ENCODE peak calls at places on chromosomes 12 and 14, in eight cellular contexts. One of them, this sample, is unnamed.

GRCh38 chr14:29896354-29896768 is 31.3 kb downstream of the PRKD1 start:
- DNase-seq in GM12878: no peak
- DNase-seq in GM23338: no peak
- DNase-seq in Panc1: no peak
- DNase-seq in A549: peak
- DNase-seq in SK-N-SH: no peak
- DNase-seq in HepG2: peak
- DNase-seq in K562: no peak
- DNase-seq in this sample: no peak

GRCh38 chr12:106888348-106888970 is 67.2 kb upstream of the TMEM263 start:
- DNase-seq in GM12878: no peak
- DNase-seq in A549: no peak
- DNase-seq in HepG2: no peak
- DNase-seq in K562: no peak
- DNase-seq in Panc1: no peak
- DNase-seq in GM23338: no peak
- DNase-seq in SK-N-SH: no peak
- DNase-seq in this sample: no peak

GRCh38 chr14:50011242-50011641 is 105.1 kb downstream of the VCPKMT start:
- DNase-seq in K562: no peak
- DNase-seq in A549: no peak
- DNase-seq in GM12878: no peak
- DNase-seq in Panc1: no peak
- DNase-seq in GM23338: no peak
- DNase-seq in HepG2: no peak
- DNase-seq in SK-N-SH: no peak
- DNase-seq in this sample: no peak

GRCh38 chr12:127381681-127382080 is 885.3 kb upstream of the TMEM132C start:
- DNase-seq in GM23338: no peak
- DNase-seq in A549: no peak
- DNase-seq in HepG2: no peak
- DNase-seq in K562: no peak
- DNase-seq in SK-N-SH: no peak
- DNase-seq in GM12878: no peak
- DNase-seq in Panc1: no peak
- DNase-seq in this sample: no peak

GRCh38 chr14:49971156-49972141 is 78.6 kb downstream of the ARF6 start:
- DNase-seq in K562: no peak
- DNase-seq in GM12878: peak
- DNase-seq in A549: no peak
- DNase-seq in SK-N-SH: no peak
- DNase-seq in GM23338: no peak
- DNase-seq in HepG2: no peak
- DNase-seq in Panc1: no peak
- DNase-seq in this sample: no peak

GRCh38 chr14:60485057-60485599 is 735 bp downstream of the C14orf39 start:
- DNase-seq in K562: peak
- DNase-seq in Panc1: no peak
- DNase-seq in A549: no peak
- DNase-seq in GM12878: no peak
- DNase-seq in SK-N-SH: no peak
- DNase-seq in GM23338: peak
- DNase-seq in HepG2: no peak
- DNase-seq in this sample: no peak

GRCh38 chr14:67491741-67492504 is 3.4 kb upstream of the TMEM229B start:
- DNase-seq in K562: no peak
- DNase-seq in HepG2: no peak
- DNase-seq in SK-N-SH: peak
- DNase-seq in A549: no peak
- DNase-seq in GM23338: no peak
- DNase-seq in Panc1: no peak
- DNase-seq in GM12878: no peak
- DNase-seq in this sample: no peak

GRCh38 chr12:82069931-82070514 is 288.2 kb downstream of the CCDC59 start:
- DNase-seq in K562: no peak
- DNase-seq in GM23338: peak
- DNase-seq in Panc1: no peak
- DNase-seq in A549: no peak
- DNase-seq in GM12878: no peak
- DNase-seq in HepG2: no peak
- DNase-seq in SK-N-SH: no peak
- DNase-seq in this sample: no peak

GRCh38 chr12:112590281-112590680 is 171.5 kb downstream of the PTPN11 start:
- DNase-seq in A549: no peak
- DNase-seq in HepG2: no peak
- DNase-seq in Panc1: no peak
- DNase-seq in GM23338: peak
- DNase-seq in GM12878: no peak
- DNase-seq in SK-N-SH: no peak
- DNase-seq in K562: no peak
- DNase-seq in this sample: no peak

GRCh38 chr14:80679273-80679672 is 262.3 kb downstream of the CEP128 start:
- DNase-seq in SK-N-SH: no peak
- DNase-seq in HepG2: no peak
- DNase-seq in A549: no peak
- DNase-seq in Panc1: no peak
- DNase-seq in GM23338: no peak
- DNase-seq in GM12878: no peak
- DNase-seq in K562: no peak
- DNase-seq in this sample: no peak

GRCh38 chr14:96940009-96940408 is 142.8 kb downstream of the VRK1 start:
- DNase-seq in GM12878: no peak
- DNase-seq in K562: peak
- DNase-seq in A549: no peak
- DNase-seq in SK-N-SH: no peak
- DNase-seq in HepG2: peak
- DNase-seq in Panc1: no peak
- DNase-seq in GM23338: peak
- DNase-seq in this sample: no peak

GRCh38 chr12:30813741-30814687 is 59.3 kb upstream of the CAPRIN2 start:
- DNase-seq in HepG2: no peak
- DNase-seq in Panc1: no peak
- DNase-seq in A549: no peak
- DNase-seq in GM12878: no peak
- DNase-seq in GM23338: no peak
- DNase-seq in K562: no peak
- DNase-seq in SK-N-SH: no peak
- DNase-seq in this sample: no peak

GRCh38 chr12:77834618-77835017 is 3.9 kb downstream of the NAV3 start:
- DNase-seq in GM23338: no peak
- DNase-seq in Panc1: no peak
- DNase-seq in HepG2: no peak
- DNase-seq in SK-N-SH: no peak
- DNase-seq in K562: no peak
- DNase-seq in A549: no peak
- DNase-seq in GM12878: no peak
- DNase-seq in this sample: no peak

GRCh38 chr14:33646692-33647260 is 304.1 kb downstream of the EGLN3 start:
- DNase-seq in SK-N-SH: no peak
- DNase-seq in GM23338: no peak
- DNase-seq in K562: no peak
- DNase-seq in GM12878: no peak
- DNase-seq in HepG2: no peak
- DNase-seq in A549: no peak
- DNase-seq in Panc1: no peak
- DNase-seq in this sample: no peak

GRCh38 chr14:90518941-90519256 is 122.1 kb downstream of the CALM1 start:
- DNase-seq in HepG2: peak
- DNase-seq in Panc1: no peak
- DNase-seq in GM12878: no peak
- DNase-seq in SK-N-SH: no peak
- DNase-seq in GM23338: peak
- DNase-seq in K562: peak
- DNase-seq in A549: peak
- DNase-seq in this sample: peak

GRCh38 chr14:90697146-90697545 is 119.1 kb downstream of the TTC7B start:
- DNase-seq in A549: no peak
- DNase-seq in Panc1: no peak
- DNase-seq in GM23338: no peak
- DNase-seq in SK-N-SH: no peak
- DNase-seq in K562: no peak
- DNase-seq in HepG2: no peak
- DNase-seq in GM12878: no peak
- DNase-seq in this sample: no peak

DNA sequence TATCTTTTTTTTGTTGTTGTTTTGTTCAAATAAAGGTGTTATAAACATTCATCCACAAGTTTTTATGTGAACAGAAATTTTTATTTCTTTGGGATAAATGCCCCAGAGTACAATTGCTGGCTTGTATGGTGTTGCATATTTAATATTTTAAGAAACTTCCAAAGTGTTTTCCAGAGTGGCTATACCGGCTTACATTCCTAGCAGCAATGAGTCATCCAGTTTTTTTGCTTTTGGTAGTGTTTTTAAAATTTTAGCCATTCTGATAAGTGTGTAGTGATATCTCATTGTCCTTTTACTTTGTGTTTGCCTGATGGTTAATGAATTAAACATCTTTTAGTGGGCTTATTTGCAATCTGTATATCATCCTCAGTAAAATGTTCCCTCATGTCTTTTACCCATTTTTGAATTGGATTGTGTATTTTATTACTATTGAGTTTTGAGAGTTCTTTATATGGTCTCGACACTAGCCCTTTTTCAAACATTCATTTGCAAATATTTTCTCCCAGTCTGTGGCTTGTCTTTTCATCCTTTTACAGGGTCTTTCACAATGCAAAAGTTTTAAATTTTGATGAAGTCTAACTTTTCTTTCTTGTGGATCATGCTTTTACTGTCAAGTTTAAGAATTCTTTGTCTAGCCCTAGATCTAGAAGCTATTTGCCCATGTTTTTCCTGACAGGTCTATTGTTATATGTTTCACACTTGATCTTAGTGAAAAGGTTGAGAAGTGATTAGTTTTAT is 29.5 kb downstream of the PPP4R4 start:
- DNase-seq in GM12878: no peak
- DNase-seq in SK-N-SH: no peak
- DNase-seq in Panc1: no peak
- DNase-seq in K562: no peak
- DNase-seq in HepG2: no peak
- DNase-seq in GM23338: no peak
- DNase-seq in A549: no peak
- DNase-seq in this sample: no peak
- H3K4me3 ChIP-seq in GM12878: no peak
- H3K4me3 ChIP-seq in SK-N-SH: peak
- H3K4me3 ChIP-seq in Panc1: no peak
- H3K4me3 ChIP-seq in K562: no peak
- H3K4me3 ChIP-seq in HepG2: no peak
- H3K4me3 ChIP-seq in GM23338: no peak
- H3K4me3 ChIP-seq in A549: no peak
- H3K4me3 ChIP-seq in this sample: no peak

GRCh38 chr12:110647669-110648068 is 33.7 kb downstream of the TCTN1 start:
- DNase-seq in HepG2: no peak
- DNase-seq in GM12878: no peak
- DNase-seq in A549: no peak
- DNase-seq in GM23338: no peak
- DNase-seq in SK-N-SH: no peak
- DNase-seq in Panc1: no peak
- DNase-seq in K562: no peak
- DNase-seq in this sample: no peak
- TF ChIP-seq REST in HepG2: no peak
- TF ChIP-seq REST in GM12878: no peak
- TF ChIP-seq REST in A549: no peak
- TF ChIP-seq REST in GM23338: no peak
- TF ChIP-seq REST in SK-N-SH: no peak
- TF ChIP-seq REST in Panc1: no peak
- TF ChIP-seq REST in K562: no peak
- TF ChIP-seq REST in this sample: no peak

DNA sequence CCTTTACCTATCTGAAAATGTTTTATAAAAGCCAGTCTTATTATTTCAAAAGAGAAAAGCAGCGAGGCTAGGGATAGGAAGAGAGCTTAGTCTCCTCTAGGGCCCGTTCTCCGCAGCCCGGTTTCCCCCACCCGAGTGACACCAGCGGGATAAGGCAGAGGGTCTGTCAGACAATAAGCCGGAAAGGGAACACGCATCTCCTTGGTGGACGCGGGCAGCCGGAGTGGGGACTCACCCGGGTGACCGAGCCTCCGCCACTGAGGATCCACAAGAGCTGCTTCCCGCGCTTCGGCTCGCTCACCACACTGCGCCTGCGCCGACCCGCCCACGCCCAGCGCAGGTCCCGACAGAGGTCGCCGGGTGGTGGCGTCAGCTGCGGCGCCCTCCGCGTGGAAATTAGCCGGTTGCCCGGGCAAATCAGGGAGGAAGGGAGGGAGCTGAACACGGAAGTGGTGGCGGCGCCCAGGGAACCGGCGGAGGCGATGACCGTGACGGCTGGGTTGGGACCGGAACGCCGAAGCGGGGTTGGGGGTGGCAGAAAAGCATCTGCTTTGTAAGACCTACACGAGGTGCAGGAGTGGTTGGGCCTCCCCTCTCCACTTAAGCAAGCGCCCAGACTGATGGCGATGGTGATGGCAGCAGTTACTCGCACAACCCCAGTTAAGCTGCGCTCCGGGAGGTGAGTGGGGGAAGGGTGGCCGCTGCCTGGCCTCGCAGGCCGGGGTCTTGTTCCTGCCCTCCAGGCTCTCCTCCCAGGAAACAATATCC is at the start of the genes SOCS4 and WDHD1:
- DNase-seq in A549: peak
- DNase-seq in Panc1: peak
- DNase-seq in GM12878: peak
- DNase-seq in HepG2: peak
- DNase-seq in GM23338: peak
- DNase-seq in K562: peak
- DNase-seq in SK-N-SH: peak
- DNase-seq in this sample: peak
- H3K4me3 ChIP-seq in A549: peak
- H3K4me3 ChIP-seq in Panc1: peak
- H3K4me3 ChIP-seq in GM12878: peak
- H3K4me3 ChIP-seq in HepG2: peak
- H3K4me3 ChIP-seq in GM23338: peak
- H3K4me3 ChIP-seq in K562: peak
- H3K4me3 ChIP-seq in SK-N-SH: peak
- H3K4me3 ChIP-seq in this sample: peak

DNA sequence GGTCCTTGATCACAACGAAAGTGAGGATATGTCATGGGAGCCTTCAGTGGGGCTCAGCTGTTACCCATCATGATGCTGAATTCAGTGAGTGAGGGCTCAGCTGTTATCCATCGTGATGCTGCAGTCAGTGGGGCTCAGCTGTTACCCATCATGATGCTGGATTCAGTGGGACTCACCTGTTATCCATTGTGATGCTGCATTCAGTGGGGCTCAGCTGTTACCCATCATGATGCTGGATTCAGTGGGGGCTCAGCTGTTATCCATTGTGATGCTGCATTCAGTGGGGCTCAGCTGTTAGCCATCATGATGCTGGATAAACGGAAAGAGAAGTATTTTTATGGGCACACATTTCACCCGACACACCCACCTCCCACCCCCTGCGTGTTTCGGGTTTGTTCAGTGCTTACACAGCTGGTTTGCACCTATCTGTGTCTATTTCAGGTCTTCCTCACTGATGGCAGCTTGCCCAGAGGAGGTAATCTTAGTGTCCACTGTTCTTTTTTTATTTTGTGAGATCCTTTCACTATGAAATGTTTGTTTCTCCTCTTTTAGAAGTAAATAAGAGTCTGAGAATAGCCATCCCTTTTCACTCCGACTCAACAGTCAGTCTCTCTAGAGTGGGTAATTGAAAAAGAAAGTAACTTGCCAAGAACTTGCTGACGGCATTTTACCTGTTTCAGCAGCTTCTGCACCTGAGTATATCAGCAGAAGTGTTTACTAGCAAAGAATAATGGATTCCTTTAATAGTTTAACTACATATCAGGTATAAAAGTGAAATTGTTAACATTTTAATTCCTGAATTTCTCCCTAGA is 183.0 kb downstream of the ERC1 start:
- DNase-seq in GM23338: no peak
- DNase-seq in SK-N-SH: no peak
- DNase-seq in GM12878: no peak
- DNase-seq in A549: no peak
- DNase-seq in Panc1: no peak
- DNase-seq in K562: no peak
- DNase-seq in HepG2: no peak
- DNase-seq in this sample: no peak
- TF ChIP-seq REST in GM23338: no peak
- TF ChIP-seq REST in SK-N-SH: no peak
- TF ChIP-seq REST in GM12878: no peak
- TF ChIP-seq REST in A549: no peak
- TF ChIP-seq REST in Panc1: no peak
- TF ChIP-seq REST in K562: no peak
- TF ChIP-seq REST in HepG2: no peak
- TF ChIP-seq REST in this sample: no peak

This sample was measured in HCT116.